ENCODE peak calls at places on chromosome 16, in six cellular contexts. I, Z, B, A, E and X are unnamed samples.

GRCh38 chr16:3797473-3797872 is 80.1 kb upstream of the TRAP1 start:
- DNase-seq in B (no peak), A (no peak), Z (peak; percentile 40), E (no peak), I (no peak), X (no peak)

GRCh38 chr16:65816556-65816955 is 549.9 kb upstream of the CDH5 start:
- DNase-seq in I (no peak), E (no peak), Z (no peak), A (no peak), B (no peak), X (no peak)

GRCh38 chr16:19005561-19006445 is 22.1 kb downstream of the TMC7 start:
- DNase-seq in I (no peak), B (peak; percentile 63), A (peak; percentile 49), E (no peak), Z (peak; percentile 76), X (no peak)

GRCh38 chr16:46687486-46687885 is 1.5 kb downstream of the VPS35 start:
- DNase-seq in A (no peak), I (no peak), Z (no peak), E (no peak), B (no peak), X (no peak)

GRCh38 chr16:89660146-89660545 is 2.5 kb downstream of the SPATA33 start:
- DNase-seq in B (no peak), A (no peak), I (no peak), Z (no peak), E (no peak), X (no peak)

GRCh38 chr16:2791174-2791573 is 3.8 kb upstream of the PRSS33 start:
- DNase-seq in B (peak; percentile 30), Z (no peak), A (no peak), I (no peak), E (no peak), X (no peak)

GRCh38 chr16:62597874-62598273 is 561.6 kb upstream of the CDH8 start:
- DNase-seq in B (no peak), Z (no peak), I (no peak), A (no peak), E (no peak), X (no peak)

GRCh38 chr16:14013571-14014283 is 57.4 kb upstream of the MRTFB start:
- DNase-seq in B (peak; percentile 60), Z (peak; percentile 47), I (peak; percentile 16), E (peak; percentile 49), A (peak; percentile 50), X (peak; percentile 96)

GRCh38 chr16:31090540-31090939 is 1.8 kb upstream of the PRSS53 start:
- DNase-seq in B (peak; percentile 24), E (no peak), Z (peak; percentile 77), I (no peak), A (no peak), X (peak; percentile 14)

GRCh38 chr16:12097523-12098428 is 121.2 kb downstream of the SNX29 start:
- DNase-seq in A (peak; percentile 54), E (peak; percentile 45), B (no peak), Z (no peak), I (no peak), X (peak; percentile 75)